ENCODE peak calls at places on chromosomes 3 and 15, in six cellular contexts. One of them, this sample, is unnamed.

GRCh38 chr3:127067116-127067910 is 84.4 kb downstream of the PLXNA1 start:
- DNase-seq in activated naive CD4-positive, alpha-beta T cell treated with Interleukin-2 at 50 U/mL for 16 hours: no peak
- DNase-seq in activated gamma-delta T cell treated with Interleukin-2 at 50 U/mL for 16 hours: no peak
- DNase-seq in astrocyte: no peak
- DNase-seq in GOT3: no peak
- DNase-seq in sigmoid colon: peak
- DNase-seq in this sample: no peak

GRCh38 chr15:87752250-87752951 is 504.1 kb downstream of the NTRK3 start:
- DNase-seq in activated naive CD4-positive, alpha-beta T cell treated with Interleukin-2 at 50 U/mL for 16 hours: no peak
- DNase-seq in activated gamma-delta T cell treated with Interleukin-2 at 50 U/mL for 16 hours: no peak
- DNase-seq in astrocyte: peak
- DNase-seq in GOT3: no peak
- DNase-seq in sigmoid colon: no peak
- DNase-seq in this sample: peak

GRCh38 chr3:173745952-173746682 is 348.6 kb downstream of the NLGN1 start:
- DNase-seq in activated naive CD4-positive, alpha-beta T cell treated with Interleukin-2 at 50 U/mL for 16 hours: no peak
- DNase-seq in activated gamma-delta T cell treated with Interleukin-2 at 50 U/mL for 16 hours: no peak
- DNase-seq in astrocyte: peak
- DNase-seq in GOT3: no peak
- DNase-seq in sigmoid colon: no peak
- DNase-seq in this sample: peak

GRCh38 chr15:40106203-40107161 is 2.2 kb downstream of the BMF start:
- DNase-seq in activated naive CD4-positive, alpha-beta T cell treated with Interleukin-2 at 50 U/mL for 16 hours: no peak
- DNase-seq in activated gamma-delta T cell treated with Interleukin-2 at 50 U/mL for 16 hours: no peak
- DNase-seq in astrocyte: no peak
- DNase-seq in GOT3: no peak
- DNase-seq in sigmoid colon: peak
- DNase-seq in this sample: no peak

GRCh38 chr3:57228734-57229505 is 1.4 kb downstream of the APPL1 start:
- DNase-seq in activated naive CD4-positive, alpha-beta T cell treated with Interleukin-2 at 50 U/mL for 16 hours: no peak
- DNase-seq in activated gamma-delta T cell treated with Interleukin-2 at 50 U/mL for 16 hours: no peak
- DNase-seq in astrocyte: peak
- DNase-seq in GOT3: no peak
- DNase-seq in sigmoid colon: no peak
- DNase-seq in this sample: peak

GRCh38 chr3:32340039-32340438 is 51.6 kb upstream of the CMTM7 start:
- DNase-seq in activated naive CD4-positive, alpha-beta T cell treated with Interleukin-2 at 50 U/mL for 16 hours: peak
- DNase-seq in activated gamma-delta T cell treated with Interleukin-2 at 50 U/mL for 16 hours: peak
- DNase-seq in astrocyte: peak
- DNase-seq in GOT3: no peak
- DNase-seq in sigmoid colon: no peak
- DNase-seq in this sample: peak

GRCh38 chr15:63501256-63502089 is 2.9 kb upstream of the USP3 start:
- DNase-seq in activated naive CD4-positive, alpha-beta T cell treated with Interleukin-2 at 50 U/mL for 16 hours: peak
- DNase-seq in activated gamma-delta T cell treated with Interleukin-2 at 50 U/mL for 16 hours: no peak
- DNase-seq in astrocyte: peak
- DNase-seq in GOT3: peak
- DNase-seq in sigmoid colon: peak
- DNase-seq in this sample: peak

GRCh38 chr3:66993082-66993481 is 5.0 kb upstream of the KBTBD8 start:
- DNase-seq in activated naive CD4-positive, alpha-beta T cell treated with Interleukin-2 at 50 U/mL for 16 hours: no peak
- DNase-seq in activated gamma-delta T cell treated with Interleukin-2 at 50 U/mL for 16 hours: no peak
- DNase-seq in astrocyte: no peak
- DNase-seq in GOT3: no peak
- DNase-seq in sigmoid colon: no peak
- DNase-seq in this sample: no peak

GRCh38 chr15:81303241-81304225 is 20.4 kb downstream of the STARD5 start:
- DNase-seq in activated naive CD4-positive, alpha-beta T cell treated with Interleukin-2 at 50 U/mL for 16 hours: no peak
- DNase-seq in activated gamma-delta T cell treated with Interleukin-2 at 50 U/mL for 16 hours: no peak
- DNase-seq in astrocyte: peak
- DNase-seq in GOT3: no peak
- DNase-seq in sigmoid colon: no peak
- DNase-seq in this sample: peak

GRCh38 chr15:51205050-51205707 is 110.5 kb upstream of the TNFAIP8L3 start:
- DNase-seq in activated naive CD4-positive, alpha-beta T cell treated with Interleukin-2 at 50 U/mL for 16 hours: no peak
- DNase-seq in activated gamma-delta T cell treated with Interleukin-2 at 50 U/mL for 16 hours: no peak
- DNase-seq in astrocyte: no peak
- DNase-seq in GOT3: no peak
- DNase-seq in sigmoid colon: no peak
- DNase-seq in this sample: no peak

GRCh38 chr3:146561879-146562278 is 17.5 kb upstream of the PLSCR1 start:
- DNase-seq in activated naive CD4-positive, alpha-beta T cell treated with Interleukin-2 at 50 U/mL for 16 hours: no peak
- DNase-seq in activated gamma-delta T cell treated with Interleukin-2 at 50 U/mL for 16 hours: no peak
- DNase-seq in astrocyte: no peak
- DNase-seq in GOT3: no peak
- DNase-seq in sigmoid colon: no peak
- DNase-seq in this sample: no peak

GRCh38 chr3:96814581-96815567 is at the start of gene EPHA6:
- DNase-seq in activated naive CD4-positive, alpha-beta T cell treated with Interleukin-2 at 50 U/mL for 16 hours: no peak
- DNase-seq in activated gamma-delta T cell treated with Interleukin-2 at 50 U/mL for 16 hours: no peak
- DNase-seq in astrocyte: no peak
- DNase-seq in GOT3: no peak
- DNase-seq in sigmoid colon: peak
- DNase-seq in this sample: no peak

GRCh38 chr3:129112308-129113052 is 9.1 kb downstream of the RAB43 start:
- DNase-seq in activated naive CD4-positive, alpha-beta T cell treated with Interleukin-2 at 50 U/mL for 16 hours: no peak
- DNase-seq in activated gamma-delta T cell treated with Interleukin-2 at 50 U/mL for 16 hours: no peak
- DNase-seq in astrocyte: no peak
- DNase-seq in GOT3: no peak
- DNase-seq in sigmoid colon: no peak
- DNase-seq in this sample: peak

GRCh38 chr15:31857194-31857593 is 173.1 kb upstream of the CHRNA7 start:
- DNase-seq in activated naive CD4-positive, alpha-beta T cell treated with Interleukin-2 at 50 U/mL for 16 hours: no peak
- DNase-seq in activated gamma-delta T cell treated with Interleukin-2 at 50 U/mL for 16 hours: no peak
- DNase-seq in astrocyte: no peak
- DNase-seq in GOT3: no peak
- DNase-seq in sigmoid colon: no peak
- DNase-seq in this sample: no peak

GRCh38 chr15:31464216-31465082 is 137.8 kb downstream of the KLF13 start:
- DNase-seq in activated naive CD4-positive, alpha-beta T cell treated with Interleukin-2 at 50 U/mL for 16 hours: no peak
- DNase-seq in activated gamma-delta T cell treated with Interleukin-2 at 50 U/mL for 16 hours: no peak
- DNase-seq in astrocyte: no peak
- DNase-seq in GOT3: no peak
- DNase-seq in sigmoid colon: no peak
- DNase-seq in this sample: no peak

GRCh38 chr3:130242850-130243569 is 102.5 kb upstream of the COL6A5 start:
- DNase-seq in activated naive CD4-positive, alpha-beta T cell treated with Interleukin-2 at 50 U/mL for 16 hours: no peak
- DNase-seq in activated gamma-delta T cell treated with Interleukin-2 at 50 U/mL for 16 hours: no peak
- DNase-seq in astrocyte: no peak
- DNase-seq in GOT3: no peak
- DNase-seq in sigmoid colon: no peak
- DNase-seq in this sample: peak

GRCh38 chr15:74603789-74604705 is 11.6 kb upstream of the CLK3 start:
- DNase-seq in activated naive CD4-positive, alpha-beta T cell treated with Interleukin-2 at 50 U/mL for 16 hours: no peak
- DNase-seq in activated gamma-delta T cell treated with Interleukin-2 at 50 U/mL for 16 hours: no peak
- DNase-seq in astrocyte: no peak
- DNase-seq in GOT3: no peak
- DNase-seq in sigmoid colon: no peak
- DNase-seq in this sample: no peak

GRCh38 chr15:65365229-65365628 is 12.6 kb downstream of the IGDCC3 start:
- DNase-seq in activated naive CD4-positive, alpha-beta T cell treated with Interleukin-2 at 50 U/mL for 16 hours: no peak
- DNase-seq in activated gamma-delta T cell treated with Interleukin-2 at 50 U/mL for 16 hours: no peak
- DNase-seq in astrocyte: no peak
- DNase-seq in GOT3: no peak
- DNase-seq in sigmoid colon: peak
- DNase-seq in this sample: no peak

GRCh38 chr3:119018690-119019463 is 15.8 kb downstream of the IGSF11 start:
- DNase-seq in activated naive CD4-positive, alpha-beta T cell treated with Interleukin-2 at 50 U/mL for 16 hours: no peak
- DNase-seq in activated gamma-delta T cell treated with Interleukin-2 at 50 U/mL for 16 hours: no peak
- DNase-seq in astrocyte: no peak
- DNase-seq in GOT3: no peak
- DNase-seq in sigmoid colon: no peak
- DNase-seq in this sample: no peak

GRCh38 chr15:66644815-66645345 is 57.2 kb upstream of the SMAD6 start:
- DNase-seq in activated naive CD4-positive, alpha-beta T cell treated with Interleukin-2 at 50 U/mL for 16 hours: no peak
- DNase-seq in activated gamma-delta T cell treated with Interleukin-2 at 50 U/mL for 16 hours: no peak
- DNase-seq in astrocyte: peak
- DNase-seq in GOT3: no peak
- DNase-seq in sigmoid colon: no peak
- DNase-seq in this sample: peak

GRCh38 chr3:15685927-15686326 is 84.4 kb downstream of the BTD start:
- DNase-seq in activated naive CD4-positive, alpha-beta T cell treated with Interleukin-2 at 50 U/mL for 16 hours: no peak
- DNase-seq in activated gamma-delta T cell treated with Interleukin-2 at 50 U/mL for 16 hours: no peak
- DNase-seq in astrocyte: no peak
- DNase-seq in GOT3: no peak
- DNase-seq in sigmoid colon: no peak
- DNase-seq in this sample: no peak

GRCh38 chr3:5186854-5187151 is 704 bp upstream of the EDEM1 start:
- DNase-seq in activated naive CD4-positive, alpha-beta T cell treated with Interleukin-2 at 50 U/mL for 16 hours: no peak
- DNase-seq in activated gamma-delta T cell treated with Interleukin-2 at 50 U/mL for 16 hours: no peak
- DNase-seq in astrocyte: peak
- DNase-seq in GOT3: no peak
- DNase-seq in sigmoid colon: no peak
- DNase-seq in this sample: no peak

GRCh38 chr3:146350852-146351251 is 99.9 kb upstream of the PLSCR4 start:
- DNase-seq in activated naive CD4-positive, alpha-beta T cell treated with Interleukin-2 at 50 U/mL for 16 hours: no peak
- DNase-seq in activated gamma-delta T cell treated with Interleukin-2 at 50 U/mL for 16 hours: no peak
- DNase-seq in astrocyte: no peak
- DNase-seq in GOT3: no peak
- DNase-seq in sigmoid colon: no peak
- DNase-seq in this sample: no peak

GRCh38 chr3:194307849-194308248 is 43.3 kb downstream of the CPN2 start:
- DNase-seq in activated naive CD4-positive, alpha-beta T cell treated with Interleukin-2 at 50 U/mL for 16 hours: no peak
- DNase-seq in activated gamma-delta T cell treated with Interleukin-2 at 50 U/mL for 16 hours: no peak
- DNase-seq in astrocyte: no peak
- DNase-seq in GOT3: no peak
- DNase-seq in sigmoid colon: peak
- DNase-seq in this sample: no peak

GRCh38 chr3:126245811-126246727 is 65.7 kb upstream of the ALDH1L1 start:
- DNase-seq in activated naive CD4-positive, alpha-beta T cell treated with Interleukin-2 at 50 U/mL for 16 hours: no peak
- DNase-seq in activated gamma-delta T cell treated with Interleukin-2 at 50 U/mL for 16 hours: no peak
- DNase-seq in astrocyte: no peak
- DNase-seq in GOT3: no peak
- DNase-seq in sigmoid colon: peak
- DNase-seq in this sample: peak

GRCh38 chr3:4394048-4394447 is 73.0 kb downstream of the SUMF1 start:
- DNase-seq in activated naive CD4-positive, alpha-beta T cell treated with Interleukin-2 at 50 U/mL for 16 hours: peak
- DNase-seq in activated gamma-delta T cell treated with Interleukin-2 at 50 U/mL for 16 hours: peak
- DNase-seq in astrocyte: peak
- DNase-seq in GOT3: no peak
- DNase-seq in sigmoid colon: no peak
- DNase-seq in this sample: peak

GRCh38 chr15:51030649-51031316 is 63.9 kb downstream of the TNFAIP8L3 start:
- DNase-seq in activated naive CD4-positive, alpha-beta T cell treated with Interleukin-2 at 50 U/mL for 16 hours: no peak
- DNase-seq in activated gamma-delta T cell treated with Interleukin-2 at 50 U/mL for 16 hours: no peak
- DNase-seq in astrocyte: peak
- DNase-seq in GOT3: no peak
- DNase-seq in sigmoid colon: no peak
- DNase-seq in this sample: peak

GRCh38 chr3:14774431-14774830 is 44.3 kb upstream of the FGD5 start:
- DNase-seq in activated naive CD4-positive, alpha-beta T cell treated with Interleukin-2 at 50 U/mL for 16 hours: no peak
- DNase-seq in activated gamma-delta T cell treated with Interleukin-2 at 50 U/mL for 16 hours: no peak
- DNase-seq in astrocyte: no peak
- DNase-seq in GOT3: no peak
- DNase-seq in sigmoid colon: peak
- DNase-seq in this sample: no peak

GRCh38 chr3:196406806-196407470 is 25.3 kb downstream of the UBXN7 start:
- DNase-seq in activated naive CD4-positive, alpha-beta T cell treated with Interleukin-2 at 50 U/mL for 16 hours: no peak
- DNase-seq in activated gamma-delta T cell treated with Interleukin-2 at 50 U/mL for 16 hours: no peak
- DNase-seq in astrocyte: peak
- DNase-seq in GOT3: no peak
- DNase-seq in sigmoid colon: no peak
- DNase-seq in this sample: peak

GRCh38 chr3:44146073-44146472 is 95.6 kb upstream of the TOPAZ1 start:
- DNase-seq in activated naive CD4-positive, alpha-beta T cell treated with Interleukin-2 at 50 U/mL for 16 hours: no peak
- DNase-seq in activated gamma-delta T cell treated with Interleukin-2 at 50 U/mL for 16 hours: no peak
- DNase-seq in astrocyte: no peak
- DNase-seq in GOT3: no peak
- DNase-seq in sigmoid colon: no peak
- DNase-seq in this sample: no peak

GRCh38 chr3:126734324-126734723 is 30.3 kb downstream of the CHCHD6 start:
- DNase-seq in activated naive CD4-positive, alpha-beta T cell treated with Interleukin-2 at 50 U/mL for 16 hours: no peak
- DNase-seq in activated gamma-delta T cell treated with Interleukin-2 at 50 U/mL for 16 hours: no peak
- DNase-seq in astrocyte: no peak
- DNase-seq in GOT3: no peak
- DNase-seq in sigmoid colon: no peak
- DNase-seq in this sample: no peak

GRCh38 chr3:132867526-132867925 is 145.3 kb upstream of the NPHP3 start:
- DNase-seq in activated naive CD4-positive, alpha-beta T cell treated with Interleukin-2 at 50 U/mL for 16 hours: no peak
- DNase-seq in activated gamma-delta T cell treated with Interleukin-2 at 50 U/mL for 16 hours: no peak
- DNase-seq in astrocyte: no peak
- DNase-seq in GOT3: no peak
- DNase-seq in sigmoid colon: no peak
- DNase-seq in this sample: no peak

GRCh38 chr15:69415381-69415780 is 1.2 kb downstream of the KIF23 start:
- DNase-seq in activated naive CD4-positive, alpha-beta T cell treated with Interleukin-2 at 50 U/mL for 16 hours: no peak
- DNase-seq in activated gamma-delta T cell treated with Interleukin-2 at 50 U/mL for 16 hours: no peak
- DNase-seq in astrocyte: peak
- DNase-seq in GOT3: no peak
- DNase-seq in sigmoid colon: no peak
- DNase-seq in this sample: no peak

GRCh38 chr3:15860014-15860934 is 62.5 kb upstream of the ANKRD28 start:
- DNase-seq in activated naive CD4-positive, alpha-beta T cell treated with Interleukin-2 at 50 U/mL for 16 hours: peak
- DNase-seq in activated gamma-delta T cell treated with Interleukin-2 at 50 U/mL for 16 hours: no peak
- DNase-seq in astrocyte: peak
- DNase-seq in GOT3: peak
- DNase-seq in sigmoid colon: peak
- DNase-seq in this sample: peak

GRCh38 chr3:143243686-143244085 is 124.1 kb downstream of the CHST2 start:
- DNase-seq in activated naive CD4-positive, alpha-beta T cell treated with Interleukin-2 at 50 U/mL for 16 hours: no peak
- DNase-seq in activated gamma-delta T cell treated with Interleukin-2 at 50 U/mL for 16 hours: no peak
- DNase-seq in astrocyte: no peak
- DNase-seq in GOT3: no peak
- DNase-seq in sigmoid colon: no peak
- DNase-seq in this sample: no peak

GRCh38 chr3:177554900-177555759 is 357.8 kb upstream of the TBL1XR1 start:
- DNase-seq in activated naive CD4-positive, alpha-beta T cell treated with Interleukin-2 at 50 U/mL for 16 hours: peak
- DNase-seq in activated gamma-delta T cell treated with Interleukin-2 at 50 U/mL for 16 hours: no peak
- DNase-seq in astrocyte: peak
- DNase-seq in GOT3: peak
- DNase-seq in sigmoid colon: no peak
- DNase-seq in this sample: peak